ENCODE peak calls at places on chromosome 18, in four cellular contexts. X is MM.1S, V is cardiac fibroblast, C is foreskin fibroblast. O is an unnamed sample.

GRCh38 chr18:69622192-69622591 is 221.5 kb downstream of the DOK6 start:
- DNase-seq in V (no peak), C (no peak), X (no peak), O (no peak)

GRCh38 chr18:30280861-30281470 is 761.6 kb downstream of the DSC3 start:
- DNase-seq in C (peak; percentile 2), X (peak; percentile 46), V (peak; percentile 87), O (peak; percentile 29)

GRCh38 chr18:39959839-39960238 is 1995.2 kb upstream of the PIK3C3 start:
- DNase-seq in C (no peak), V (peak; percentile 19), X (peak; percentile 85), O (no peak)

GRCh38 chr18:70456376-70456775 is 167.5 kb downstream of the SOCS6 start:
- DNase-seq in C (no peak), V (no peak), X (no peak), O (no peak)

GRCh38 chr18:10935588-10935987 is 213.8 kb downstream of the PIEZO2 start:
- DNase-seq in X (no peak), C (no peak), V (no peak), O (no peak)

GRCh38 chr18:43563780-43564179 is 286.5 kb upstream of the SYT4 start:
- DNase-seq in X (peak; percentile 59), C (peak; percentile 18), V (peak; percentile 59), O (peak; percentile 11)

GRCh38 chr18:32552421-32553030 is 81.8 kb upstream of the GAREM1 start:
- DNase-seq in X (peak; percentile 86), V (peak; percentile 84), C (peak; percentile 12), O (peak; percentile 31)

GRCh38 chr18:58536187-58536516 is 92.7 kb downstream of the ALPK2 start:
- DNase-seq in C (no peak), V (no peak), X (no peak), O (no peak)

GRCh38 chr18:3665780-3666525 is 216.0 kb downstream of the TGIF1 start:
- DNase-seq in C (peak; percentile 81), V (peak; percentile 95), X (peak; percentile 66), O (peak; percentile 67)

GRCh38 chr18:70289351-70290330 is 796 bp downstream of the SOCS6 start:
- DNase-seq in C (peak; percentile 19), V (peak; percentile 49), X (peak; percentile 42), O (no peak)

GRCh38 chr18:14979875-14980274 is 231.9 kb downstream of the ANKRD30B start:
- DNase-seq in C (no peak), V (no peak), X (no peak), O (no peak)

GRCh38 chr18:54316071-54316820 is 41.4 kb downstream of the STARD6 start:
- DNase-seq in X (no peak), C (no peak), V (no peak), O (no peak)

GRCh38 chr18:60893331-60894114 is 439.7 kb upstream of the CDH20 start:
- DNase-seq in C (no peak), V (no peak), X (no peak), O (no peak)

GRCh38 chr18:50284226-50284885 is 3.0 kb upstream of the MBD1 start:
- DNase-seq in C (no peak), V (peak; percentile 34), X (no peak), O (no peak)

GRCh38 chr18:63410792-63411191 is 11.5 kb downstream of the VPS4B start:
- DNase-seq in X (no peak), V (peak; percentile 64), C (peak; percentile 61), O (peak; percentile 23)
- H3K4me3 ChIP-seq in X (no peak overlapping the region), V (no peak overlapping the region), C (no peak overlapping the region), O (no peak overlapping the region)

GRCh38 chr18:24381126-24381525 is 16.5 kb downstream of the OSBPL1A start:
- DNase-seq in X (no peak), V (no peak), C (no peak), O (no peak)
- TF ChIP-seq CTCF in X (no peak), V (no peak), C (no peak), O (no peak)

GRCh38 chr18:33875029-33875428 is 297.0 kb downstream of the ASXL3 start:
- DNase-seq in V (no peak), X (no peak), C (no peak), O (no peak)
- H3K4me3 ChIP-seq in V (no peak overlapping the region), X (no peak overlapping the region), C (no peak overlapping the region), O (no peak overlapping the region)

DNA sequence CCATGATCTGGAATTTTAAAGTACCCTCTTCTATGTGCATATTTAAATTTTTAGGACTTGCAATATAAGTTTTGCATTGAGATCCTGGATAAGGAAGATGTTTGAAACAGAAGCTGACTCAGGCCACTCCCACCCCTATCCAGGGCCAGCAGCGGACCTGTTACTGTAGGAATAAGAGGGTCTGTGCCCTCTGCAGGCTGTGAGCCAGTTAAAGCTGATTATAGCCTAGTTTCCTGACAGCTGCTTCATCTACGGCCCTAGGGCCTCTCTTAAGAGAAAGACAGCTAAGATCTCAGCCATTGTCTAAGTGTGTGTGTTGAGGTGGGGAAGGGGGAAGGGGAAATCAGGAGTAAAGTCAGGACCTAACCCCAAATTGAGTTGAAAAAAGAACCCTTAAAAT is 234.0 kb downstream of the HAUS1 start:
- DNase-seq in X (no peak), C (no peak), V (no peak), O (no peak)
- TF ChIP-seq CTCF in X (no peak), C (no peak), V (no peak), O (no peak)

GRCh38 chr18:5972298-5972697 is 77.0 kb upstream of the TMEM200C start:
- DNase-seq in X (no peak), V (no peak), C (no peak), O (no peak)

GRCh38 chr18:5967666-5968065 is 72.3 kb upstream of the TMEM200C start:
- DNase-seq in V (no peak), X (no peak), C (no peak), O (no peak)

GRCh38 chr18:5967007-5967406 is 71.7 kb upstream of the TMEM200C start:
- DNase-seq in V (no peak), C (no peak), X (no peak), O (no peak)

GRCh38 chr18:5969355-5970003 is 74.2 kb upstream of the TMEM200C start:
- DNase-seq in C (no peak), X (no peak), V (no peak), O (no peak)

GRCh38 chr18:5970032-5970431 is 74.7 kb upstream of the TMEM200C start:
- DNase-seq in V (no peak), C (no peak), X (no peak), O (no peak)
- H3K4me3 ChIP-seq in V (no peak overlapping the region), C (no peak overlapping the region), X (no peak overlapping the region), O (no peak overlapping the region)

GRCh38 chr18:12422936-12423335 is 15.2 kb downstream of the PRELID3A start:
- DNase-seq in V (no peak), X (no peak), C (no peak), O (no peak)
- TF ChIP-seq CTCF in V (peak; percentile 7), X (peak; percentile 24), C (no peak), O (no peak)